ENCODE peak calls at places on chromosomes 1 and 21, in six cellular contexts. T is activated naive CD4-positive, alpha-beta T cell; R is DMS79 treated with DMSO at 0.1 percent for 48 hours; W is GM20000; B is H7; K is right lobe of liver. C is an unnamed sample.

GRCh38 chr1:10561955-10562354 is 87.2 kb downstream of the PEX14 start:
- DNase-seq in T (no peak), W (no peak), B (peak), K (no peak), R (no peak), C (no peak)

GRCh38 chr1:154866995-154867795 is 2.9 kb downstream of the KCNN3 start:
- DNase-seq in K (no peak), B (peak), W (peak), T (no peak), R (peak), C (no peak)

GRCh38 chr1:65503427-65503826 is 83.0 kb downstream of the LEPR start:
- DNase-seq in T (no peak), B (no peak), W (no peak), K (no peak), R (no peak), C (no peak)

GRCh38 chr1:68293609-68294353 is 61.5 kb upstream of the WLS start:
- DNase-seq in B (peak), K (no peak), T (no peak), W (no peak), R (no peak), C (no peak)

GRCh38 chr1:90568436-90568835 is 148.7 kb downstream of the BARHL2 start:
- DNase-seq in K (no peak), B (no peak), T (no peak), R (no peak), W (no peak), C (no peak)

GRCh38 chr1:29392486-29393450 is 156.4 kb downstream of the PTPRU start:
- DNase-seq in B (no peak), W (no peak), T (no peak), R (no peak), K (no peak), C (no peak)

GRCh38 chr1:23624440-23624839 is 65.1 kb upstream of the ID3 start:
- DNase-seq in K (no peak), W (no peak), B (no peak), T (no peak), R (no peak), C (no peak)

GRCh38 chr1:152036316-152037216 is at the start of gene S100A11:
- DNase-seq in B (peak), K (peak), T (peak), W (peak), R (peak), C (peak)

GRCh38 chr1:156502396-156502748 is 1.8 kb upstream of the MEF2D start:
- DNase-seq in K (no peak), B (no peak), T (no peak), W (no peak), R (no peak), C (no peak)

GRCh38 chr1:116375165-116375883 is 2.3 kb downstream of the ATP1A1 start:
- DNase-seq in T (no peak), W (no peak), R (peak), K (no peak), B (no peak), C (no peak)

GRCh38 chr1:51100264-51100880 is 1.7 kb upstream of the C1orf185 start:
- DNase-seq in R (no peak), B (no peak), W (peak), K (no peak), T (no peak), C (peak)

GRCh38 chr21:19236209-19236608 is 832.6 kb upstream of the TMPRSS15 start:
- DNase-seq in T (no peak), W (no peak), K (no peak), B (no peak), R (no peak), C (no peak)

GRCh38 chr21:28952686-28953085 is 40.0 kb downstream of the LTN1 start:
- DNase-seq in T (no peak), B (no peak), W (no peak), K (no peak), R (no peak), C (no peak)

GRCh38 chr1:160951443-160952128 is 3.0 kb downstream of the ITLN2 start:
- DNase-seq in B (peak), R (no peak), K (peak), W (peak), T (peak), C (peak)

GRCh38 chr1:180311011-180311730 is 81.1 kb downstream of the LHX4 start:
- DNase-seq in B (no peak), K (no peak), R (no peak), T (no peak), W (no peak), C (no peak)

GRCh38 chr1:58982259-58982998 is 198.6 kb upstream of the JUN start:
- DNase-seq in T (no peak), K (peak), B (peak), W (no peak), R (no peak), C (no peak)

GRCh38 chr21:18164933-18165332 is 79.7 kb upstream of the CHODL start:
- DNase-seq in R (no peak), B (no peak), K (no peak), T (no peak), W (no peak), C (no peak)

GRCh38 chr1:245207801-245208200 is 53.0 kb downstream of the KIF26B start:
- DNase-seq in K (no peak), T (no peak), B (no peak), R (no peak), W (no peak), C (no peak)

GRCh38 chr1:2277741-2278488 is 49.8 kb downstream of the SKI start:
- DNase-seq in B (no peak), K (no peak), R (no peak), T (no peak), W (no peak), C (no peak)

GRCh38 chr21:14687277-14687642 is 141.1 kb upstream of the SAMSN1 start:
- DNase-seq in B (no peak), W (no peak), T (no peak), R (no peak), K (no peak), C (peak)

GRCh38 chr1:160460214-160460642 is 59.9 kb downstream of the VANGL2 start:
- DNase-seq in K (no peak), T (no peak), B (no peak), W (no peak), R (no peak), C (peak)